ENCODE peak calls at places on chromosomes 12 and 14, in four cellular contexts. D is AML-193; U is naive thymus-derived CD8-positive, alpha-beta T cell; B is GM19239. P is an unnamed sample.
A peak's percentile ranks its signal among the peaks of the same experiment; 100 is the strongest.

GRCh38 chr12:34400423-34400881 is 378.2 kb downstream of the ALG10 start:
- DNase-seq in D (no peak), U (no peak), B (no peak), P (no peak)

GRCh38 chr12:75986001-75986739 is 45.4 kb downstream of the PHLDA1 start:
- DNase-seq in D (no peak), U (no peak), B (no peak), P (no peak)

GRCh38 chr12:95548056-95548538 is 3.2 kb downstream of the USP44 start:
- DNase-seq in D (no peak), U (no peak), B (no peak), P (peak; percentile 7)

GRCh38 chr12:52333321-52333720 is 12.1 kb upstream of the KRT83 start:
- DNase-seq in D (no peak), U (no peak), B (no peak), P (no peak)

GRCh38 chr12:51884676-51885229 is 3.1 kb upstream of the ANKRD33 start:
- DNase-seq in D (no peak), U (no peak), B (no peak), P (no peak)

GRCh38 chr14:100775351-100775830 is 48.7 kb downstream of the DLK1 start:
- DNase-seq in D (no peak), U (no peak), B (no peak), P (no peak)

GRCh38 chr12:2267624-2268477 is 215.1 kb downstream of the CACNA1C start:
- DNase-seq in D (no peak), U (no peak), B (no peak), P (no peak)

GRCh38 chr12:120640840-120641833 is 711 bp downstream of the CABP1 start:
- DNase-seq in D (peak; percentile 6), U (peak; percentile 54), B (peak; percentile 50), P (peak; percentile 41)

GRCh38 chr12:106128526-106129430 is 10.0 kb downstream of the NUAK1 start:
- DNase-seq in D (no peak), U (no peak), B (no peak), P (no peak)

GRCh38 chr12:49264466-49264872 is 413 bp upstream of the TUBA1C start:
- DNase-seq in D (peak; percentile 51), U (peak; percentile 37), B (peak; percentile 44), P (peak; percentile 23)

GRCh38 chr12:61757831-61758505 is 502.2 kb upstream of the USP15 start:
- DNase-seq in D (no peak), U (no peak), B (no peak), P (no peak)

GRCh38 chr12:106417926-106418910 is 60.7 kb downstream of the POLR3B start:
- DNase-seq in D (no peak), U (no peak), B (no peak), P (no peak)

GRCh38 chr12:1797011-1797901 is 23.1 kb upstream of the LRTM2 start:
- DNase-seq in D (peak; percentile 35), U (peak; percentile 64), B (peak; percentile 33), P (peak; percentile 33)

GRCh38 chr12:532908-533565 is 73.3 kb downstream of the B4GALNT3 start:
- DNase-seq in D (no peak), U (no peak), B (no peak), P (no peak)

GRCh38 chr14:71466251-71466650 is 466.0 kb upstream of the RGS6 start:
- DNase-seq in D (no peak), U (no peak), B (no peak), P (no peak)

GRCh38 chr12:120592121-120593049 is 11.2 kb upstream of the POP5 start:
- DNase-seq in D (no peak), U (no peak), B (no peak), P (no peak)

GRCh38 chr12:125403145-125403789 is 338.0 kb downstream of the AACS start:
- DNase-seq in D (peak; percentile 20), U (no peak), B (no peak), P (no peak)

GRCh38 chr14:61475316-61475715 is 153.9 kb downstream of the PRKCH start:
- DNase-seq in D (peak; percentile 80), U (no peak), B (peak; percentile 33), P (peak; percentile 44)

GRCh38 chr14:64008016-64008415 is 155.2 kb downstream of the SYNE2 start:
- DNase-seq in D (no peak), U (no peak), B (no peak), P (no peak)

GRCh38 chr14:54848910-54849309 is 53.7 kb downstream of the GCH1 start:
- DNase-seq in D (no peak), U (no peak), B (no peak), P (no peak)

GRCh38 chr12:2976581-2976996 is 17.4 kb downstream of the TEAD4 start:
- DNase-seq in D (no peak), U (no peak), B (no peak), P (no peak)

GRCh38 chr12:72901685-72902084 is 629.5 kb downstream of the TRHDE start:
- DNase-seq in D (no peak), U (no peak), B (no peak), P (no peak)

GRCh38 chr12:95802482-95803264 is 12.1 kb upstream of the NTN4 start:
- DNase-seq in D (no peak), U (no peak), B (no peak), P (no peak)

GRCh38 chr14:74508844-74509428 is 15.4 kb downstream of the ISCA2 start:
- DNase-seq in D (no peak), U (no peak), B (no peak), P (no peak)

P was measured in central memory CD4-positive, alpha-beta T cell.